ENCODE peak calls at places on chromosomes 12 and 14, in five cellular contexts. F is heart right ventricle, B is heart left ventricle, J is mammary epithelial cell, Z is upper lobe of right lung. P is an unnamed sample.

GRCh38 chr12:62328296-62328921 is 68.2 kb downstream of the USP15 start:
- DNase-seq in F (no peak), B (no peak), J (no peak), Z (no peak), P (no peak)

GRCh38 chr14:65373671-65374039 is 38.9 kb upstream of the FUT8 start:
- DNase-seq in F (no peak), B (no peak), J (peak; percentile 24), Z (no peak), P (no peak)

GRCh38 chr12:42277426-42278115 is 39.5 kb upstream of the YAF2 start:
- DNase-seq in F (no peak), B (no peak), J (no peak), Z (no peak), P (no peak)

GRCh38 chr14:34571771-34572170 is 32.3 kb upstream of the EAPP start:
- DNase-seq in F (no peak), B (no peak), J (no peak), Z (no peak), P (peak; percentile 2)

GRCh38 chr14:24057867-24058259 is 6.1 kb downstream of the CARMIL3 start:
- DNase-seq in F (no peak), B (peak; percentile 15), J (no peak), Z (peak; percentile 59), P (no peak)

GRCh38 chr12:64083285-64084210 is 138.5 kb downstream of the KICS2 start:
- DNase-seq in F (peak; percentile 28), B (peak; percentile 85), J (peak; percentile 50), Z (no peak), P (no peak)

GRCh38 chr12:24850486-24850885 is 98.4 kb downstream of the BCAT1 start:
- DNase-seq in F (no peak), B (no peak), J (no peak), Z (no peak), P (no peak)

GRCh38 chr12:125081427-125081826 is 16.2 kb downstream of the AACS start:
- DNase-seq in F (no peak), B (no peak), J (no peak), Z (no peak), P (no peak)

GRCh38 chr12:94767971-94768370 is 117.6 kb upstream of the TMCC3 start:
- DNase-seq in F (no peak), B (no peak), J (no peak), Z (no peak), P (no peak)

GRCh38 chr12:53623986-53624385 is 2.2 kb downstream of the ATF7 start:
- DNase-seq in F (no peak), B (no peak), J (no peak), Z (no peak), P (no peak)

GRCh38 chr12:64943686-64944085 is 119.2 kb downstream of the TBC1D30 start:
- DNase-seq in F (no peak), B (no peak), J (peak; percentile 63), Z (no peak), P (no peak)

GRCh38 chr12:95181103-95181502 is 36.2 kb downstream of the FGD6 start:
- DNase-seq in F (no peak), B (no peak), J (no peak), Z (no peak), P (no peak)

GRCh38 chr12:93937812-93938211 is 210.6 kb upstream of the PLXNC1 start:
- DNase-seq in F (no peak), B (no peak), J (no peak), Z (no peak), P (no peak)

GRCh38 chr12:4148418-4149056 is 125.0 kb upstream of the CCND2 start:
- DNase-seq in F (peak; percentile 67), B (peak; percentile 70), J (peak; percentile 39), Z (peak; percentile 76), P (no peak)

GRCh38 chr12:131507881-131508280 is 203.0 kb upstream of the SFSWAP start:
- DNase-seq in F (no peak), B (no peak), J (no peak), Z (no peak), P (no peak)

GRCh38 chr14:94615254-94615653 is 3.1 kb downstream of the SERPINA3 start:
- DNase-seq in F (no peak), B (no peak), J (no peak), Z (no peak), P (no peak)

GRCh38 chr12:63499567-63499966 is 168.7 kb downstream of the DPY19L2 start:
- DNase-seq in F (no peak), B (no peak), J (no peak), Z (no peak), P (peak; percentile 44)

GRCh38 chr14:69766984-69767368 is at the start of gene SRSF5:
- DNase-seq in F (peak; percentile 95), B (peak; percentile 98), J (peak; percentile 94), Z (peak; percentile 97), P (peak; percentile 97)

GRCh38 chr12:72966684-72967083 is 694.5 kb downstream of the TRHDE start:
- DNase-seq in F (no peak), B (no peak), J (no peak), Z (no peak), P (no peak)

GRCh38 chr14:32763673-32764072 is 175.0 kb upstream of the NPAS3 start:
- DNase-seq in F (no peak), B (no peak), J (no peak), Z (no peak), P (no peak)

GRCh38 chr14:22471545-22472121 is 117.4 kb downstream of the DAD1 start:
- DNase-seq in F (peak; percentile 54), B (peak; percentile 57), J (peak; percentile 49), Z (peak; percentile 79), P (no peak)

GRCh38 chr12:70920251-70920851 is at the start of gene PTPRR:
- DNase-seq in F (no peak), B (no peak), J (no peak), Z (peak; percentile 57), P (peak; percentile 43)

GRCh38 chr12:4826909-4827308 is 82.8 kb upstream of the KCNA1 start:
- DNase-seq in F (no peak), B (no peak), J (no peak), Z (no peak), P (no peak)

GRCh38 chr12:49698619-49699545 is 8.3 kb downstream of the FMNL3 start:
- DNase-seq in F (peak; percentile 33), B (peak; percentile 57), J (peak; percentile 52), Z (peak; percentile 71), P (no peak)

GRCh38 chr14:100345711-100346110 is 22.6 kb downstream of the SLC25A47 start:
- DNase-seq in F (no peak), B (no peak), J (no peak), Z (no peak), P (no peak)

GRCh38 chr12:51388066-51388799 is 3.0 kb downstream of the GALNT6 start:
- DNase-seq in F (no peak), B (peak; percentile 45), J (peak; percentile 54), Z (no peak), P (no peak)

GRCh38 chr12:51390457-51391046 is 654 bp downstream of the GALNT6 start:
- DNase-seq in F (no peak), B (no peak), J (no peak), Z (no peak), P (no peak)

GRCh38 chr12:51391047-51391837 is at the start of gene GALNT6:
- DNase-seq in F (peak; percentile 28), B (peak; percentile 37), J (peak; percentile 39), Z (peak; percentile 79), P (no peak)

GRCh38 chr12:51388826-51389225 is 2.4 kb downstream of the GALNT6 start:
- DNase-seq in F (no peak), B (no peak), J (no peak), Z (no peak), P (no peak)

GRCh38 chr12:51389302-51389999 is 1.8 kb downstream of the GALNT6 start:
- DNase-seq in F (no peak), B (no peak), J (no peak), Z (no peak), P (no peak)
- TF ChIP-seq CTCF in F (no peak), B (no peak), J (no peak), Z (no peak), P (no peak)

DNA sequence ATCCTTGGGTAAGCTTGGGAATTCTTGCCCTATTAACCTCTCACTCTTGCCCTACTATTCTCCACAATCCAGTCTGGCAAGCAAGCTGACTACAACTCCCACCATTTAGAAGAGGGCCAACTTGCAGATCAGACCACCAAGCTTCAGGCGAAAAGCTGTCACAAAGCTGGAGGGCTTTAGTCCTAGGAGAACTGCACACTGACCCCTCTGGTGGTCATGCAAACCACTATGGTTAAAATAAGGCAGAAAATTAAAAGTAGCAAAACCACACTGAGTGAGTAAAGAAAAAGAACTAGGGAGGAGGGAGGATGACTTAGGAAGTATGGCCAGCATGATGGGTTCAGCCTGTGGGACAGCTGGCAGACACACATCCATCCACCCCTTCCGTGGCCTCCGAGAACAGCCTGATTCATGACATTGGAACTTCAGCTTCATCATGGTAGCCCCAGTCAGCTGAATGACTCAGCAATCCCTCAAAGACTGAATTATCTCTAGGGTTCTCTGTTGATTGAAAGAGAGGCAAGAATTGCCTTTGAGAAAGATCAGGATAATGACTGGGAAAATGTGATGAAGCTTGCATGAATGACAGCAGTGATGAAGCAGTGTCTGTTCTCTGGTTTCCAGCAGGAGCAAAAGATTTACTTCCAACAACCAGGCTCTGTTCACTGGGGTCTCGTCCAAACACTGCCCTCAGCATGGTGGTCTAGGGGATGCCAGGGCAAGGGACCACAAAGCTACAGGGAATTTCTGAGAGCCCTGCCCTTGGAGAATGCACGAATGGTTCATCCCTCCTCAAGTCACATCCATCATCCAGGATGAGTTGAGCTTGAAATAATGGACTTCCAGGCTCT is 24.4 kb downstream of the PITPNM2 start:
- DNase-seq in F (no peak), B (peak; percentile 66), J (peak; percentile 97), Z (no peak), P (no peak)
- TF ChIP-seq CTCF in F (no peak), B (no peak), J (no peak), Z (no peak), P (peak; percentile 68)

DNA sequence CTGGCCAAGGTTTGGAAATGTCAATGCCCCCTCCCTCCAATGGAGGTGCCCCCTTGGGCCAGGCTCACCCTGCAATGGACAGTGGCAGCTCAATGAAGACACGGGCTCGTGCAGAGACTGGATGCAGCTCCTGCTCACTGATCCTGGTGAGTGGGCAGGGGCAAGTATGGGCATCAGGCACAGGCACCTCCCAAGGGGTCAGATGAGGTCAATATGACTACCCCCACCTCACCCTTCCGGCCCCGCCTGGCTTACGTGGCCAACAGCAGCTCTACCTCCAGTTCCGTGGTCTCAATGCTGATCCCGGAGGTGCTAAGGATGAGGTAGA is 13.6 kb downstream of the ITGA7 start:
- DNase-seq in F (no peak), B (no peak), J (no peak), Z (no peak), P (no peak)
- TF ChIP-seq CTCF in F (no peak), B (no peak), J (no peak), Z (no peak), P (no peak)

DNA sequence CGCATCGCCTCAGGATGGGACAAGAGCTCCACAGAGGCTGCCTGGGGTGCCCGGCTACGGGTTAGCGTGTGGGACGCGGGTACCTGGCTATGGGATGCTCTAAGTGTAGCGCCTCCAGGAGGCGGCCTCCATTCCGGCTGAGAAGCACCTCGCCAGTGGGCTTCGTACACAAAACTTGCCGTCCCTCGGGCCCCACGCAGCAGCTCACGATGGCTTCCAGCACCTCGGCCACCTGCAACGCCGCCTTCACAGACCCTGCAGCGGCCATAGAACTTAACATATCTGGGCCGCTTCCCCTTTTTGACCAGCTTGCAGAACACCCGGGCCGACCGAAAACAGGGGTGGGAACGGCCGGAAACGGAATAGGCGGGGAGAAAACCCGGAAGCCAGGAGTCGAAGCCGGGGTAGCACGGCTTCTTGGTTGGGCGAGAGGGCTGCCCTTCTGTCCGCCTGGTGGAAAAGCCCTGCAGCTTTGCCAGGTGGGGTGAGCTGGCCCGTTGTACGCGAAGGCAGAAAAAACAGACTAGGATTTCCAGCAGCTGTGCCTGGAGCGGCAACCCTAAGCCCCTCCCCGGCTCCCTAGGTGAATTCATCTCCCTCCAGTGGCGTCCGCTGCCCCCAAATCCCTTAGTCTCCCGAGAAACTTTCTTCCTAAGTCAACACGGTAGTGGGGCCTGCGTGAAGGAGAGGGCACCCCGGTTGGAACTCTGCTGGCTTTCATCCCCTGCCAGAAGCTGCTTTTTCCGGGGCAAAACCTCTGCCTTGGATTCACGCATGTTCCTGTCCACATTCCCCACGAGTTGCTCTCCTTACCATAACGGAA is at the start of gene BBS10:
- DNase-seq in F (peak; percentile 90), B (peak; percentile 94), J (peak; percentile 92), Z (peak; percentile 94), P (peak; percentile 96)
- TF ChIP-seq CTCF in F (peak; percentile 58), B (peak; percentile 38), J (peak; percentile 65), Z (peak; percentile 29), P (peak; percentile 82)

P was measured in chondrocyte.